ENCODE peak calls at places on chromosomes 16 and 17, in seven cellular contexts. W, K, P, G, F, Z and H are unnamed samples.

GRCh38 chr17:53633856-53634255 is 188.9 kb upstream of the KIF2B start:
- DNase-seq in W (no peak), K (no peak), P (no peak), G (no peak), F (no peak), Z (no peak), H (no peak)

GRCh38 chr16:48138543-48138942 is 17.2 kb downstream of the ABCC12 start:
- DNase-seq in W (no peak), K (no peak), P (no peak), G (no peak), F (no peak), Z (no peak), H (no peak)

GRCh38 chr17:81002013-81002384 is 10.4 kb downstream of the CHMP6 start:
- DNase-seq in W (no peak), K (no peak), P (no peak), G (no peak), F (peak), Z (no peak), H (no peak)

GRCh38 chr16:9340402-9341095 is 249.1 kb downstream of the HAPSTR1 start:
- DNase-seq in W (no peak), K (no peak), P (no peak), G (no peak), F (no peak), Z (no peak), H (no peak)

GRCh38 chr17:46777943-46778915 is 40.3 kb downstream of the WNT3 start:
- DNase-seq in W (no peak), K (no peak), P (peak), G (no peak), F (no peak), Z (peak), H (no peak)

GRCh38 chr16:29698484-29699323 is 19.7 kb downstream of the QPRT start:
- DNase-seq in W (no peak), K (no peak), P (no peak), G (no peak), F (no peak), Z (no peak), H (no peak)

GRCh38 chr17:9229826-9230201 is 208.5 kb downstream of the NTN1 start:
- DNase-seq in W (no peak), K (no peak), P (no peak), G (no peak), F (peak), Z (no peak), H (no peak)

GRCh38 chr17:258906-259305 is 77.5 kb upstream of the DOC2B start:
- DNase-seq in W (no peak), K (no peak), P (no peak), G (no peak), F (no peak), Z (no peak), H (no peak)

GRCh38 chr17:79612468-79613194 is 1.8 kb upstream of the RBFOX3 start:
- DNase-seq in W (no peak), K (no peak), P (peak), G (peak), F (no peak), Z (peak), H (no peak)

GRCh38 chr17:44363613-44364159 is at the start of gene FAM171A2:
- DNase-seq in W (no peak), K (no peak), P (peak), G (peak), F (peak), Z (peak), H (no peak)

GRCh38 chr17:60754057-60754604 is 76.5 kb downstream of the BCAS3 start:
- DNase-seq in W (no peak), K (no peak), P (no peak), G (no peak), F (no peak), Z (no peak), H (no peak)

GRCh38 chr16:54945063-54945462 is 14.4 kb downstream of the IRX5 start:
- DNase-seq in W (no peak), K (no peak), P (no peak), G (no peak), F (no peak), Z (no peak), H (no peak)

GRCh38 chr17:50919321-50920040 is 53.3 kb upstream of the TOB1 start:
- DNase-seq in W (peak), K (peak), P (peak), G (peak), F (peak), Z (peak), H (peak)

GRCh38 chr17:76537578-76538280 is at the start of gene CYGB:
- DNase-seq in W (no peak), K (no peak), P (peak), G (peak), F (peak), Z (peak), H (no peak)

GRCh38 chr17:66813314-66813713 is 21.6 kb upstream of the CACNG5 start:
- DNase-seq in W (no peak), K (no peak), P (no peak), G (no peak), F (no peak), Z (no peak), H (no peak)

GRCh38 chr16:80931985-80932720 is 74.5 kb downstream of the CMC2 start:
- DNase-seq in W (no peak), K (peak), P (peak), G (peak), F (peak), Z (peak), H (peak)

GRCh38 chr16:83542491-83542890 is 265.3 kb upstream of the HSBP1 start:
- DNase-seq in W (no peak), K (no peak), P (no peak), G (no peak), F (no peak), Z (no peak), H (no peak)

GRCh38 chr16:83538707-83539106 is 269.1 kb upstream of the HSBP1 start:
- DNase-seq in W (no peak), K (no peak), P (no peak), G (no peak), F (no peak), Z (no peak), H (no peak)

GRCh38 chr16:83539736-83540490 is 267.9 kb upstream of the HSBP1 start:
- DNase-seq in W (no peak), K (no peak), P (no peak), G (no peak), F (no peak), Z (no peak), H (no peak)
- H3K4me3 ChIP-seq in W (no peak), K (no peak), P (no peak), G (no peak), F (no peak), Z (no peak), H (no peak)

GRCh38 chr16:56628486-56629035 is 3.0 kb downstream of the MT1E start:
- DNase-seq in W (no peak), K (no peak), P (peak), G (no peak), F (no peak), Z (no peak), H (no peak)

GRCh38 chr16:56623637-56624036 is 1.9 kb upstream of the MT1E start:
- DNase-seq in W (no peak), K (no peak), P (no peak), G (no peak), F (no peak), Z (no peak), H (no peak)

GRCh38 chr16:56625943-56626654 is 518 bp downstream of the MT1E start:
- DNase-seq in W (no peak), K (no peak), P (peak), G (no peak), F (peak), Z (no peak), H (peak)

GRCh38 chr16:56626685-56627084 is 1.1 kb downstream of the MT1E start:
- DNase-seq in W (no peak), K (no peak), P (peak), G (no peak), F (no peak), Z (no peak), H (no peak)

GRCh38 chr16:56625140-56625942 is at the start of gene MT1E:
- DNase-seq in W (no peak), K (peak), P (peak), G (no peak), F (peak), Z (peak), H (peak)
- H3K4me3 ChIP-seq in W (peak), K (peak), P (peak), G (no peak), F (peak), Z (peak), H (peak)

GRCh38 chr17:72592967-72593325 is 472.1 kb downstream of the SOX9 start:
- DNase-seq in W (no peak), K (no peak), P (no peak), G (no peak), F (no peak), Z (no peak), H (no peak)
- H3K4me3 ChIP-seq in W (no peak), K (no peak), P (no peak), G (no peak), F (peak), Z (no peak), H (no peak)

DNA sequence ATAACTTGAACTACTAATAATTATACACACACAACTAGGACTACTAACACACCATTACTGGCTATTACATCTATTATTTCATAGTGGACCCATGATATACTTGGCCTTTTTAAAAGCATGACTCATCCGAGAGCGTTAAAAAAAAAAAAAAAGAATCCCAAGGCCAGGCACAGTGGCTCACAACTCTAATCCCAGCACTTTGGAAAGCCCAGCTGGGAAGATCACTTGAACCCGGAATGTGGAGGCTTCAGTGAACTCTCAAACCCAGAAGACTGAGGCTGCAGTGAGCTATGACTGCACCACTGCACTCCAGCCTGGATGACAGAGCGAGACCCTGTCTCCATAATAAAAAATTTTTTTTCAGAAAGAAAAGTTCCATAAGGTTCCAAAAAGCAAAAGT is 3.1 kb downstream of the GLG1 start:
- DNase-seq in W (no peak), K (no peak), P (peak), G (no peak), F (no peak), Z (no peak), H (no peak)
- H3K4me3 ChIP-seq in W (no peak), K (no peak), P (peak), G (no peak), F (peak), Z (no peak), H (no peak)

DNA sequence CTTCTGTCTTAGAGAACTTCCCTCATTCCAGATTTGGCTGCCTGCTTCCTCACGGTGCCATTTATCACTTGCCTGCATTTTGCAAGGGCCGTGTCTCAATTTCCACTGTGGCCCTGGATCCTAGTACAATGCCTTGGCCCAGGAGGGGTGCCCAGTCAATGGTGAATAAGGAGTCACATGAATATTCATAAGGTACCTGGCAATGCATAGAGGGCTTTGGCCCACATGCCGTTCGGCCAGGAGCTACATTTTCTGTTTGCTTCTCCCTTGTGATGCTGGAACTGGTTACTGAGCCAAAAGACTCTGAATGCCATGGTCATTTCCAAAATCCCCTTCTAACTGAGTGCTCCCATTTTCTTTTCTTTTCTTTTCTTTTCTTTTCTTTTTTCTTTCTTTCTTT is 4.8 kb upstream of the PIRT start:
- DNase-seq in W (no peak), K (peak), P (no peak), G (no peak), F (no peak), Z (no peak), H (no peak)
- H3K4me3 ChIP-seq in W (no peak), K (no peak), P (no peak), G (no peak), F (no peak), Z (no peak), H (no peak)

GRCh38 chr16:2468725-2469398 is 2.2 kb upstream of the NTN3 start:
- DNase-seq in W (no peak), K (no peak), P (no peak), G (peak), F (no peak), Z (no peak), H (no peak)
- H3K4me3 ChIP-seq in W (no peak), K (no peak), P (peak), G (peak), F (peak), Z (no peak), H (peak)

GRCh38 chr16:88453217-88453531 is at the start of gene ZFPM1:
- DNase-seq in W (no peak), K (no peak), P (no peak), G (no peak), F (no peak), Z (peak), H (no peak)

GRCh38 chr16:88452485-88453216 is 429 bp upstream of the ZFPM1 start:
- DNase-seq in W (peak), K (peak), P (peak), G (peak), F (peak), Z (peak), H (peak)

GRCh38 chr16:88455610-88456355 is 2.7 kb downstream of the ZFPM1 start:
- DNase-seq in W (no peak), K (no peak), P (peak), G (no peak), F (no peak), Z (no peak), H (no peak)

GRCh38 chr16:88453621-88454314 is 688 bp downstream of the ZFPM1 start:
- DNase-seq in W (no peak), K (no peak), P (peak), G (no peak), F (no peak), Z (peak), H (no peak)

DNA sequence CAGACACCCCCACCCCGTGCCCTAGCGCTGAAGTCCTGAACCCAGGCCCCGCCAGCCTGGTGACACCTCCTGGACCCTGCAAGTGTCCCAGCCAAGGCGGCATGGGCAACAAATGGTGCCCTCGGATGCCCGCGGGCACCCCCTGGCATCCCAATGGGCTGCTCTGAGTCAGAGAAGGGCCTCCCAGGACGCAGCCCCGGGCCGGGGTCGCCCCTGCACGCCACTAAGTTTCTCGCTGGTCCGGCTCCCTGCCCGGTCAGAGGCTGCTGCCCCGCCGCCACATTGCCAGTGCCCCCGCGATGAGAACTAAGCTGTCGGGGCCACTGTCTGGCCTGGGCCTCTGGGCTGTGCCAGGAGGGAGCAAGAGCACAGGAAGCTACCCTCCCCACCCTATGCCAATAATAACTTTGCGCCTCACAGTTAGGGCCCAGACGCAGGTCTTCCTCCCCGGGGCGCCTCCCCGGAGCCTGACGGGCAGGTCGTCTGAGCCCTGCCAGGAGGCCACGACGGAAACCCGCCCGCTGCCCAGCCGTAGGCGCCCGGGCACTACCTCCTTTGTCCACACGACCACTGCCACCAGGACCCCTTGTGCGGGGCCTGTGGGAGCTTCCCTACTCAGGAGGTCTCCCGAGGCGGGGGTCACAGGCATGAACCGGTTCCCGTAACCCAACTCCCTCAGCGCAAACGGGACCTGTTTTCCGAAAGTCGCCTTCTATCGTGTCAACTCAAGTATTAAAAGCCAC is 1.4 kb downstream of the ZFPM1 start:
- DNase-seq in W (no peak), K (no peak), P (peak), G (no peak), F (no peak), Z (peak), H (no peak)
- H3K4me3 ChIP-seq in W (peak), K (peak), P (peak), G (peak), F (peak), Z (peak), H (peak)